ENCODE peak calls at places on chromosomes 1 and 21, in four cellular contexts. G is left ventricle myocardium inferior, J is colonic mucosa, S is bronchial epithelial cell. Z is an unnamed sample. For H3K27me3, the result is how much of the 10 kb centered on the place peaks cover.

GRCh38 chr1:25985171-25985570 is 12.7 kb downstream of the PAFAH2 start:
- DNase-seq in G (no peak), J (no peak), S (no peak), Z (no peak)

GRCh38 chr1:87330201-87330953 is 1.7 kb downstream of the LMO4 start:
- DNase-seq in G (no peak), J (peak), S (peak), Z (no peak)

GRCh38 chr1:232538943-232539302 is 91.0 kb downstream of the SIPA1L2 start:
- DNase-seq in G (no peak), J (no peak), S (no peak), Z (no peak)

GRCh38 chr1:30810416-30811105 is 53.0 kb upstream of the LAPTM5 start:
- DNase-seq in G (no peak), J (no peak), S (no peak), Z (no peak)

GRCh38 chr21:15620892-15621291 is 108.9 kb upstream of the USP25 start:
- DNase-seq in G (no peak), J (no peak), S (no peak), Z (no peak)

GRCh38 chr1:119542492-119542946 is 35.5 kb downstream of the HSD3B1 start:
- DNase-seq in G (no peak), J (no peak), S (peak), Z (no peak)

GRCh38 chr1:247646867-247647266 is 32.7 kb downstream of the OR13G1 start:
- DNase-seq in G (no peak), J (no peak), S (no peak), Z (no peak)

GRCh38 chr1:150083907-150084306 is 16.3 kb downstream of the VPS45 start:
- DNase-seq in G (no peak), J (no peak), S (no peak), Z (no peak)

GRCh38 chr1:228225165-228225710 is 17.4 kb downstream of the OBSCN start:
- DNase-seq in G (no peak), J (peak), S (no peak), Z (no peak)

GRCh38 chr1:145994391-145995120 is 1.8 kb downstream of the TXNIP start:
- DNase-seq in G (no peak), J (no peak), S (no peak), Z (no peak)

GRCh38 chr1:145991799-145992412 is 4.5 kb downstream of the TXNIP start:
- DNase-seq in G (no peak), J (no peak), S (no peak), Z (no peak)

GRCh38 chr1:145993618-145994390 is 2.6 kb downstream of the TXNIP start:
- DNase-seq in G (no peak), J (no peak), S (no peak), Z (no peak)

GRCh38 chr1:145992958-145993617 is 3.3 kb downstream of the TXNIP start:
- DNase-seq in G (no peak), J (no peak), S (no peak), Z (no peak)

GRCh38 chr1:145992502-145992936 is 3.9 kb downstream of the TXNIP start:
- DNase-seq in G (no peak), J (peak), S (no peak), Z (no peak)
- H3K4me3 ChIP-seq in G (peak), J (peak), S (peak), Z (no peak)

DNA sequence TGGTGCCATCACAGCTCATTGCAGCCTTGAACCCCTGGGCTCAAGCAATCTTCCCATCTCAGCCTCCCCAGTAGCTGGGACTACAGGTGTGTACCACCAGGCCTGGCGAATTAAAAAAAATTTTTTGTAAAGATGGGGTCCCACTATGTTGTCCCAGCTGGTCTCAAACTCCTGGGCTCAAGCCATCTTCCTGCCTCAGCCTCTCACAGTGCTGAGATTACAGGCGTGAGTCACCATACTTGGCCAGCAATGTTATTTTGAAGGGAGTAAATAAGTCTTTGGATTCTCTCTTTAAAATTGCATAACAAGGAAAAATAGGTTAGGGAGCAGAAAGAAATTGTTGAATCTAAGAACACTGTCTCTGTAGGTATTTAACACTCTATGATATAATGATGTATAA is 111.3 kb downstream of the RPS6KC1 start:
- DNase-seq in G (no peak), J (no peak), S (peak), Z (no peak)
- H3K27me3 ChIP-seq in G (under half), J (under half), S (under half), Z (under half)

GRCh38 chr1:22665752-22666151 is 12.7 kb downstream of the C1QB start:
- DNase-seq in G (no peak), J (no peak), S (peak), Z (no peak)
- TF ChIP-seq CTCF in G (peak), J (peak), S (peak), Z (peak)

GRCh38 chr1:162892916-162893714 is 32.1 kb upstream of the CCDC190 start:
- DNase-seq in G (no peak), J (no peak), S (peak), Z (no peak)
- H3K4me3 ChIP-seq in G (no peak), J (no peak), S (no peak), Z (no peak)

GRCh38 chr1:205452364-205452763 is 3.5 kb downstream of the BLACAT1 start:
- DNase-seq in G (no peak), J (no peak), S (no peak), Z (no peak)
- H3K27me3 ChIP-seq in G (half or more), J (under half), S (under half), Z (under half)

GRCh38 chr1:65949230-65949626 is 156.5 kb downstream of the PDE4B start:
- DNase-seq in G (no peak), J (peak), S (no peak), Z (no peak)

GRCh38 chr1:65946376-65946775 is 153.7 kb downstream of the PDE4B start:
- DNase-seq in G (no peak), J (no peak), S (no peak), Z (no peak)

GRCh38 chr1:65949933-65950332 is 157.2 kb downstream of the PDE4B start:
- DNase-seq in G (no peak), J (no peak), S (no peak), Z (no peak)

GRCh38 chr1:65946960-65947359 is 154.3 kb downstream of the PDE4B start:
- DNase-seq in G (no peak), J (no peak), S (no peak), Z (no peak)

GRCh38 chr1:65948609-65949229 is 156.0 kb downstream of the PDE4B start:
- DNase-seq in G (no peak), J (no peak), S (no peak), Z (no peak)
- TF ChIP-seq CTCF in G (no peak), J (no peak), S (no peak), Z (no peak)

GRCh38 chr1:37035014-37035686 is 835 bp upstream of the GRIK3 start:
- DNase-seq in G (no peak), J (no peak), S (no peak), Z (no peak)

GRCh38 chr1:37031871-37032270 is 2.4 kb downstream of the GRIK3 start:
- DNase-seq in G (no peak), J (no peak), S (no peak), Z (no peak)

GRCh38 chr1:37032660-37033354 is 1.5 kb downstream of the GRIK3 start:
- DNase-seq in G (no peak), J (no peak), S (no peak), Z (no peak)

GRCh38 chr1:37034301-37035013 is at the start of gene GRIK3:
- DNase-seq in G (no peak), J (no peak), S (no peak), Z (no peak)

GRCh38 chr1:37033355-37034291 is 692 bp downstream of the GRIK3 start:
- DNase-seq in G (no peak), J (no peak), S (no peak), Z (no peak)
- H3K4me3 ChIP-seq in G (peak), J (no peak), S (no peak), Z (no peak)

GRCh38 chr1:22169816-22170215 is 26.9 kb upstream of the WNT4 start:
- DNase-seq in G (no peak), J (no peak), S (no peak), Z (no peak)
- H3K27me3 ChIP-seq in G (under half), J (under half), S (under half), Z (under half)

GRCh38 chr1:64469977-64470669 is at the start of gene CACHD1:
- DNase-seq in G (peak), J (peak), S (peak), Z (peak)
- TF ChIP-seq CTCF in G (peak), J (no peak), S (peak), Z (no peak)